ENCODE peak calls at places on chromosome 2, in six cellular contexts. K is GM20000, I is PC-3, V is HL-60, F is astrocyte of the spinal cord, G is uterus. E is an unnamed sample.

GRCh38 chr2:230661072-230661957 is 51.3 kb upstream of the CAB39 start:
- DNase-seq in K (no peak), I (no peak), V (peak), F (no peak), G (no peak), E (no peak)

GRCh38 chr2:232444409-232445148 is 11.4 kb upstream of the ALPI start:
- DNase-seq in K (peak), I (peak), V (peak), F (peak), G (no peak), E (peak)

GRCh38 chr2:240452471-240453256 is 17.2 kb downstream of the GPC1 start:
- DNase-seq in K (peak), I (peak), V (no peak), F (peak), G (peak), E (peak)

GRCh38 chr2:25279091-25279651 is 62.6 kb downstream of the DNMT3A start:
- DNase-seq in K (peak), I (no peak), V (peak), F (no peak), G (peak), E (no peak)

GRCh38 chr2:159635006-159635746 is 18.8 kb upstream of the BAZ2B start:
- DNase-seq in K (no peak), I (no peak), V (no peak), F (peak), G (no peak), E (no peak)

GRCh38 chr2:225814554-225814953 is 415.0 kb downstream of the NYAP2 start:
- DNase-seq in K (no peak), I (no peak), V (no peak), F (no peak), G (no peak), E (no peak)

GRCh38 chr2:53018830-53019425 is 748.7 kb upstream of the CHAC2 start:
- DNase-seq in K (no peak), I (peak), V (no peak), F (peak), G (no peak), E (no peak)

GRCh38 chr2:1675633-1676032 is 68.7 kb downstream of the PXDN start:
- DNase-seq in K (no peak), I (peak), V (no peak), F (peak), G (peak), E (no peak)

GRCh38 chr2:128271186-128271890 is 47.3 kb downstream of the HS6ST1 start:
- DNase-seq in K (no peak), I (no peak), V (no peak), F (no peak), G (no peak), E (no peak)

GRCh38 chr2:29615841-29616240 is 305.5 kb downstream of the ALK start:
- DNase-seq in K (no peak), I (no peak), V (no peak), F (no peak), G (no peak), E (no peak)

GRCh38 chr2:168348076-168348475 is 100.7 kb upstream of the STK39 start:
- DNase-seq in K (peak), I (peak), V (peak), F (peak), G (peak), E (peak)

GRCh38 chr2:8677646-8678592 is 3.9 kb upstream of the ID2 start:
- DNase-seq in K (peak), I (peak), V (no peak), F (peak), G (peak), E (peak)
- TF ChIP-seq CTCF in K (no peak), I (no peak), V (no peak), F (no peak), G (no peak), E (no peak)

GRCh38 chr2:234145057-234145456 is 94.6 kb downstream of the SPP2 start:
- DNase-seq in K (no peak), I (no peak), V (no peak), F (no peak), G (no peak), E (no peak)

GRCh38 chr2:234142530-234142929 is 92.0 kb downstream of the SPP2 start:
- DNase-seq in K (no peak), I (peak), V (no peak), F (peak), G (no peak), E (no peak)

GRCh38 chr2:234146087-234146826 is 95.8 kb downstream of the SPP2 start:
- DNase-seq in K (no peak), I (peak), V (no peak), F (peak), G (no peak), E (no peak)

GRCh38 chr2:234145511-234145910 is 95.0 kb downstream of the SPP2 start:
- DNase-seq in K (no peak), I (no peak), V (no peak), F (no peak), G (no peak), E (no peak)

DNA sequence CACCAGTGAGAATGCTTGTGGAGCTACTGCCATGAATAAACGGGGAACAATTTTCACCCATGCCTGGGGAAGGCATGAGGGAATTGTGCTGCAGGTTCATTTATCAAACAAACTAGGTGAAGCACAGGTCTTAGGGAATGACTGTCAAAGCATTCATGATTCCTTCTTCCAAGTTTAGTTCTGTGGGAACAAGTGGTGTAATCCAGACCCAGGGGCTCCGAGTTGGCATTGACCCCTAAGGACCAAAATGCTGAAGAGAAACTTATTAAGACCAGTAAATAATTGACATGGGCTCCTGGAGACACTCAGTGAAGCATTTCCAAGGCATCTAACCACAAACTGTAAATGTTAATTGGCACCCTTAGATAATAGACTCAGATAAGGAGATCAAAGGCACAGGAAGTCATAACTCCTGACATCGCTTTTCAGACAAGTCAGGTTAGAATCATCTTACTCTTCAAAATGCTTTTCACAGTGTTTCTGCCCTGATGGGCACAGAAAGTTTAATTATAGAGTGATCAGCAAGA is 96.9 kb downstream of the SPP2 start:
- DNase-seq in K (no peak), I (no peak), V (no peak), F (no peak), G (no peak), E (no peak)
- TF ChIP-seq CTCF in K (no peak), I (no peak), V (no peak), F (no peak), G (no peak), E (no peak)

DNA sequence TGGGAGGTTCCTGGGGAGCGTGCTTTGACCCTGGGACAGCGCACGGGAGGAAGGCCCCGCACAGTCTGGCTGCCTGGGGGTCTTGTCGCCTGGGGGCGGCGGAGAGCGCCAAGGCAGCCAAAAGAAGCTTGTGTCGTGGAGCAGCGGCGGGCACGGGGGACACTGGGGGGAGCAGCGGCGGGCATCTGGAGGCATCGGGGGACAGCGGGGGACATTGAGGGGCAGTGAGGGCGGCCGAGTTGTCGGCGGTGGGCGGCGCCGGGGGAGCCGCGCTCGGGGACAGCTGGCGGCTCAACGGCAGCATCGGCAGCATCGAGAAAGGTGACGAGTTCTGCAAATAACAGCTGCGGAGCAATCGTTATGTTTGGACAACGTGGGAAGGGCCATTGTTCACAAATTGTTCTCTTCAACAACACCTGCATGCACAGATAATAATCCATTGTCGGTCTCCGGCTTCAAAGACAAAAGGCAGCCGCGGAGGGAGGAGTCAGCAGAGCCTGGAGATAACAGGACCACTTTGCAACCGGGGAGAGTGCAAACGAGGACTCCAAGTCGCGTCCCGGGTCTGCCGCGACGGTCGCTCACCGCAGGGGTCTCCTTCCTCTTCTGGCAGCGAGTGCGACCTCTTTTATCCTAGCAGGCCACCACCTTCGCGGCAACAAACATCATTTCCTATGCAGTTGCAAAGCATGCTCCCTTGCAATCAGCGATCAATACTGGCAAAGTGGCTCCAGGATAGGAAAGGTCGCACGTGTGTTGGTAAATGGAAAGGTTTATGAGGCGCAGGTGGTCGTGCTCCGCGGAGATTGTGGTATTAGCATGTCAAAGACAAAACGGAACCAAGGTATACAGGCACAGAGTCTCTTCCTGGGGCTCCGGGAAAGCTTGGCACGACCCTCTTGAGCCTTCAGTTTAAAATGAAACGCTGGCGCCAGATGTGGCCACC is 132.3 kb upstream of the DLX2 start:
- DNase-seq in K (no peak), I (no peak), V (peak), F (no peak), G (no peak), E (no peak)
- TF ChIP-seq CTCF in K (no peak), I (no peak), V (no peak), F (peak), G (no peak), E (no peak)

GRCh38 chr2:241850544-241851324 is 8.0 kb downstream of the PDCD1 start:
- DNase-seq in K (no peak), I (no peak), V (no peak), F (no peak), G (no peak), E (no peak)
- TF ChIP-seq CTCF in K (no peak), I (no peak), V (no peak), F (no peak), G (no peak), E (no peak)